ENCODE peak calls at places on chromosomes 7 and 10, in seven cellular contexts. One of them, this sample, is unnamed.

GRCh38 chr7:158244430-158244829 is 343.2 kb downstream of the PTPRN2 start:
- DNase-seq in activated effector memory CD4-positive, alpha-beta T cell treated with Interleukin-2 at 50 U/mL for 16 hours: no peak
- DNase-seq in NCI-H345: no peak
- DNase-seq in AG08395: no peak
- DNase-seq in GM18507: no peak
- DNase-seq in stimulated activated CD4-positive, alpha-beta T cell treated with anti-CD3 and anti-CD28 coated beads, Interleukin-2, amount 100 ng/mL, for 4 hours: no peak
- DNase-seq in progenitor cell of endocrine pancreas: no peak
- DNase-seq in this sample: no peak

GRCh38 chr7:50159154-50159553 is 66.1 kb upstream of the ZPBP start:
- DNase-seq in activated effector memory CD4-positive, alpha-beta T cell treated with Interleukin-2 at 50 U/mL for 16 hours: no peak
- DNase-seq in NCI-H345: no peak
- DNase-seq in AG08395: no peak
- DNase-seq in GM18507: no peak
- DNase-seq in stimulated activated CD4-positive, alpha-beta T cell treated with anti-CD3 and anti-CD28 coated beads, Interleukin-2, amount 100 ng/mL, for 4 hours: no peak
- DNase-seq in progenitor cell of endocrine pancreas: no peak
- DNase-seq in this sample: no peak

GRCh38 chr10:43194861-43195260 is 56.6 kb downstream of the CSGALNACT2 start:
- DNase-seq in activated effector memory CD4-positive, alpha-beta T cell treated with Interleukin-2 at 50 U/mL for 16 hours: no peak
- DNase-seq in NCI-H345: no peak
- DNase-seq in AG08395: no peak
- DNase-seq in GM18507: no peak
- DNase-seq in stimulated activated CD4-positive, alpha-beta T cell treated with anti-CD3 and anti-CD28 coated beads, Interleukin-2, amount 100 ng/mL, for 4 hours: no peak
- DNase-seq in progenitor cell of endocrine pancreas: no peak
- DNase-seq in this sample: no peak

GRCh38 chr7:93817561-93817960 is 73.0 kb downstream of the TFPI2 start:
- DNase-seq in activated effector memory CD4-positive, alpha-beta T cell treated with Interleukin-2 at 50 U/mL for 16 hours: no peak
- DNase-seq in NCI-H345: no peak
- DNase-seq in AG08395: no peak
- DNase-seq in GM18507: no peak
- DNase-seq in stimulated activated CD4-positive, alpha-beta T cell treated with anti-CD3 and anti-CD28 coated beads, Interleukin-2, amount 100 ng/mL, for 4 hours: no peak
- DNase-seq in progenitor cell of endocrine pancreas: no peak
- DNase-seq in this sample: no peak

GRCh38 chr10:43156590-43157340 is 18.5 kb downstream of the CSGALNACT2 start:
- DNase-seq in activated effector memory CD4-positive, alpha-beta T cell treated with Interleukin-2 at 50 U/mL for 16 hours: no peak
- DNase-seq in NCI-H345: no peak
- DNase-seq in AG08395: no peak
- DNase-seq in GM18507: no peak
- DNase-seq in stimulated activated CD4-positive, alpha-beta T cell treated with anti-CD3 and anti-CD28 coated beads, Interleukin-2, amount 100 ng/mL, for 4 hours: no peak
- DNase-seq in progenitor cell of endocrine pancreas: no peak
- DNase-seq in this sample: no peak

GRCh38 chr10:128125416-128125943 is 743 bp downstream of the MKI67 start:
- DNase-seq in activated effector memory CD4-positive, alpha-beta T cell treated with Interleukin-2 at 50 U/mL for 16 hours: no peak
- DNase-seq in NCI-H345: no peak
- DNase-seq in AG08395: no peak
- DNase-seq in GM18507: no peak
- DNase-seq in stimulated activated CD4-positive, alpha-beta T cell treated with anti-CD3 and anti-CD28 coated beads, Interleukin-2, amount 100 ng/mL, for 4 hours: no peak
- DNase-seq in progenitor cell of endocrine pancreas: no peak
- DNase-seq in this sample: peak; percentile 36

GRCh38 chr10:649798-650690 is 39.4 kb downstream of the DIP2C start:
- DNase-seq in activated effector memory CD4-positive, alpha-beta T cell treated with Interleukin-2 at 50 U/mL for 16 hours: no peak
- DNase-seq in NCI-H345: peak; percentile 69
- DNase-seq in AG08395: no peak
- DNase-seq in GM18507: no peak
- DNase-seq in stimulated activated CD4-positive, alpha-beta T cell treated with anti-CD3 and anti-CD28 coated beads, Interleukin-2, amount 100 ng/mL, for 4 hours: no peak
- DNase-seq in progenitor cell of endocrine pancreas: peak; percentile 39
- DNase-seq in this sample: no peak

GRCh38 chr10:101595591-101596433 is 7.7 kb downstream of the DPCD start:
- DNase-seq in activated effector memory CD4-positive, alpha-beta T cell treated with Interleukin-2 at 50 U/mL for 16 hours: no peak
- DNase-seq in NCI-H345: no peak
- DNase-seq in AG08395: no peak
- DNase-seq in GM18507: no peak
- DNase-seq in stimulated activated CD4-positive, alpha-beta T cell treated with anti-CD3 and anti-CD28 coated beads, Interleukin-2, amount 100 ng/mL, for 4 hours: no peak
- DNase-seq in progenitor cell of endocrine pancreas: no peak
- DNase-seq in this sample: no peak

GRCh38 chr10:129962092-129962494 is 2.0 kb downstream of the EBF3 start:
- DNase-seq in activated effector memory CD4-positive, alpha-beta T cell treated with Interleukin-2 at 50 U/mL for 16 hours: no peak
- DNase-seq in NCI-H345: peak; percentile 20
- DNase-seq in AG08395: no peak
- DNase-seq in GM18507: no peak
- DNase-seq in stimulated activated CD4-positive, alpha-beta T cell treated with anti-CD3 and anti-CD28 coated beads, Interleukin-2, amount 100 ng/mL, for 4 hours: no peak
- DNase-seq in progenitor cell of endocrine pancreas: no peak
- DNase-seq in this sample: no peak

GRCh38 chr10:129055225-129055624 is 411.8 kb upstream of the MGMT start:
- DNase-seq in activated effector memory CD4-positive, alpha-beta T cell treated with Interleukin-2 at 50 U/mL for 16 hours: no peak
- DNase-seq in NCI-H345: no peak
- DNase-seq in AG08395: no peak
- DNase-seq in GM18507: no peak
- DNase-seq in stimulated activated CD4-positive, alpha-beta T cell treated with anti-CD3 and anti-CD28 coated beads, Interleukin-2, amount 100 ng/mL, for 4 hours: no peak
- DNase-seq in progenitor cell of endocrine pancreas: no peak
- DNase-seq in this sample: no peak

GRCh38 chr7:156823441-156823840 is 69.5 kb downstream of the LMBR1 start:
- DNase-seq in activated effector memory CD4-positive, alpha-beta T cell treated with Interleukin-2 at 50 U/mL for 16 hours: no peak
- DNase-seq in NCI-H345: no peak
- DNase-seq in AG08395: no peak
- DNase-seq in GM18507: no peak
- DNase-seq in stimulated activated CD4-positive, alpha-beta T cell treated with anti-CD3 and anti-CD28 coated beads, Interleukin-2, amount 100 ng/mL, for 4 hours: no peak
- DNase-seq in progenitor cell of endocrine pancreas: no peak
- DNase-seq in this sample: no peak

GRCh38 chr7:100602889-100603696 is 930 bp downstream of the PCOLCE start:
- DNase-seq in activated effector memory CD4-positive, alpha-beta T cell treated with Interleukin-2 at 50 U/mL for 16 hours: no peak
- DNase-seq in NCI-H345: no peak
- DNase-seq in AG08395: peak; percentile 93
- DNase-seq in GM18507: no peak
- DNase-seq in stimulated activated CD4-positive, alpha-beta T cell treated with anti-CD3 and anti-CD28 coated beads, Interleukin-2, amount 100 ng/mL, for 4 hours: no peak
- DNase-seq in progenitor cell of endocrine pancreas: no peak
- DNase-seq in this sample: no peak

This sample was measured in germinal center.